ENCODE peak calls at places on chromosome 21, in eight cellular contexts. U, G, M, A, Z, Q, Y and D are unnamed samples.

GRCh38 chr21:41570791-41571355 is 62.9 kb upstream of the TMPRSS2 start:
- DNase-seq in Y (no peak), G (peak), A (no peak), Q (no peak), M (no peak), Z (no peak), U (no peak), D (no peak)

GRCh38 chr21:46172863-46173528 is 11.3 kb downstream of the SPATC1L start:
- DNase-seq in G (peak), A (no peak), Z (peak), U (no peak), Y (no peak), Q (no peak), M (no peak), D (no peak)

GRCh38 chr21:35027558-35028450 is 21.3 kb downstream of the RUNX1 start:
- DNase-seq in A (no peak), U (no peak), Q (no peak), Z (no peak), Y (no peak), M (no peak), G (peak), D (no peak)

GRCh38 chr21:43188712-43189151 is 19.9 kb downstream of the CRYAA start:
- DNase-seq in Y (no peak), Q (peak), G (peak), Z (peak), A (no peak), M (no peak), U (no peak), D (peak)

GRCh38 chr21:31752967-31753366 is 21.0 kb upstream of the SCAF4 start:
- DNase-seq in Q (no peak), Y (no peak), A (no peak), Z (no peak), M (no peak), G (no peak), U (no peak), D (no peak)

GRCh38 chr21:46549650-46550049 is 55.2 kb downstream of the S100B start:
- DNase-seq in G (no peak), U (no peak), M (no peak), A (no peak), Q (no peak), Y (no peak), Z (no peak), D (no peak)

GRCh38 chr21:21003701-21004100 is 5.5 kb downstream of the NCAM2 start:
- DNase-seq in M (no peak), Q (no peak), Z (no peak), G (no peak), A (peak), Y (peak), U (no peak), D (peak)

GRCh38 chr21:39441502-39442475 is 3.8 kb downstream of the LCA5L start:
- DNase-seq in Y (peak), M (peak), A (peak), Z (no peak), G (no peak), Q (no peak), U (peak), D (no peak)

GRCh38 chr21:27817902-27818623 is 851.2 kb upstream of the ADAMTS5 start:
- DNase-seq in G (no peak), Q (no peak), Z (no peak), U (no peak), A (no peak), Y (no peak), M (no peak), D (no peak)

GRCh38 chr21:31346256-31346821 is 2.3 kb upstream of the TIAM1 start:
- DNase-seq in G (no peak), Y (no peak), U (peak), Q (no peak), M (no peak), Z (no peak), A (no peak), D (no peak)

GRCh38 chr21:42118901-42119300 is 47.8 kb downstream of the UMODL1 start:
- DNase-seq in U (no peak), Q (peak), G (no peak), M (no peak), A (peak), Z (no peak), Y (no peak), D (no peak)

GRCh38 chr21:25908495-25908894 is 173.7 kb downstream of the GABPA start:
- DNase-seq in Q (no peak), G (no peak), Z (no peak), U (no peak), M (no peak), Y (no peak), A (no peak), D (no peak)

GRCh38 chr21:42636535-42636914 is 16.9 kb upstream of the PDE9A start:
- DNase-seq in Q (no peak), U (peak), M (no peak), G (no peak), A (peak), Y (no peak), Z (no peak), D (no peak)

GRCh38 chr21:26082549-26082948 is 88.0 kb downstream of the APP start:
- DNase-seq in A (no peak), M (no peak), Y (no peak), Z (no peak), Q (no peak), G (no peak), U (no peak), D (no peak)

GRCh38 chr21:34670220-34670961 is 1.6 kb downstream of the CLIC6 start:
- DNase-seq in Y (no peak), Z (no peak), U (no peak), Q (no peak), M (no peak), A (no peak), G (no peak), D (no peak)

GRCh38 chr21:46622226-46622625 is 13.2 kb upstream of the PRMT2 start:
- DNase-seq in G (no peak), Z (peak), A (no peak), Y (peak), Q (peak), U (no peak), M (no peak), D (no peak)

GRCh38 chr21:34695434-34695833 is 26.6 kb downstream of the CLIC6 start:
- DNase-seq in A (no peak), M (no peak), U (no peak), G (no peak), Q (no peak), Y (no peak), Z (no peak), D (no peak)

GRCh38 chr21:25243809-25244208 is 363.5 kb downstream of the MRPL39 start:
- DNase-seq in Y (no peak), M (no peak), Q (no peak), U (no peak), A (no peak), Z (no peak), G (no peak), D (no peak)

GRCh38 chr21:40531421-40531820 is 315.5 kb downstream of the DSCAM start:
- DNase-seq in M (no peak), G (no peak), Z (no peak), U (peak), Q (no peak), Y (no peak), A (no peak), D (no peak)

GRCh38 chr21:46265736-46266525 is 19.5 kb downstream of the MCM3AP start:
- DNase-seq in A (no peak), G (no peak), M (no peak), Q (no peak), Z (no peak), Y (no peak), U (no peak), D (no peak)

GRCh38 chr21:34027727-34028461 is 45.5 kb upstream of the MRPS6 start:
- DNase-seq in A (no peak), Y (no peak), G (no peak), U (no peak), M (no peak), Q (no peak), Z (no peak), D (no peak)

GRCh38 chr21:41186763-41187536 is 19.0 kb downstream of the BACE2 start:
- DNase-seq in U (no peak), Y (no peak), Q (no peak), G (no peak), M (no peak), A (no peak), Z (no peak), D (peak)

GRCh38 chr21:44065428-44065827 is 41.8 kb upstream of the PWP2 start:
- DNase-seq in Q (no peak), G (peak), A (peak), M (no peak), Y (no peak), Z (peak), U (no peak), D (no peak)

GRCh38 chr21:26057488-26058170 is 112.9 kb downstream of the APP start:
- DNase-seq in G (no peak), Z (no peak), Y (no peak), U (no peak), M (no peak), A (no peak), Q (no peak), D (no peak)

GRCh38 chr21:41961282-41961701 is 7.5 kb upstream of the C2CD2 start:
- DNase-seq in A (peak), Y (peak), M (no peak), Z (no peak), U (no peak), Q (no peak), G (no peak), D (no peak)

GRCh38 chr21:38817371-38818335 is 11.9 kb downstream of the ETS2 start:
- DNase-seq in Y (no peak), Q (no peak), G (no peak), Z (no peak), M (no peak), U (no peak), A (peak), D (no peak)

GRCh38 chr21:46634966-46635323 is 529 bp upstream of the PRMT2 start:
- DNase-seq in Z (no peak), M (no peak), G (no peak), Y (peak), Q (no peak), A (peak), U (peak), D (no peak)

GRCh38 chr21:26758083-26758861 is 86.9 kb downstream of the ADAMTS1 start:
- DNase-seq in Y (no peak), M (no peak), G (no peak), A (no peak), Z (no peak), U (no peak), Q (no peak), D (no peak)

GRCh38 chr21:42556476-42556875 is 42.8 kb downstream of the SLC37A1 start:
- DNase-seq in U (no peak), M (no peak), Q (no peak), G (no peak), Y (no peak), Z (no peak), A (no peak), D (no peak)

GRCh38 chr21:38979271-38980196 is 173.8 kb downstream of the ETS2 start:
- DNase-seq in M (no peak), A (peak), G (no peak), U (no peak), Y (no peak), Q (no peak), Z (no peak), D (no peak)

GRCh38 chr21:26945916-26946315 is 21.0 kb downstream of the ADAMTS5 start:
- DNase-seq in M (no peak), A (no peak), Q (peak), Z (no peak), Y (no peak), U (no peak), G (no peak), D (no peak)

DNA sequence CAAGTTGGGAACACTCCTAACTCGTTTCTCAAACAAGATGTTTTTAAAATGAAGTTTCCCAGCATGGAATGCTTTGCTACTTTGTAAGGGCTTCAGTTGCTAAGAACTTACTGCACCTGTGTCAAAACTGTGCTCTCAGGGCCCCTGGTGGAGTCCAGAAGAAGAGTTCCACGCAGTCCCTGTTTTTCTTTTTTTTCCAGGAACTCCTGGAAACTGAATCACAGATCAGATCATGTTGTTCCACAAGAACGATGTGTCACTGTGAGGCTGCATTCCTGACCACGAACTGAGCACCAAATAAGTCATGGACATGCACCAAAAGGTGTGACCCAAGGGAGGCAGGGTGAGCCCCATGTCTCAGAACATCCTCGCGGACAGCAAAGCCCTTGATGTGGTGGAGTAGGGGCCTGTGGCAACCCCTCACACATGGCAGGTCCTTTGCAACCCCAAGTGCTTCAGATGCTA is 257.2 kb downstream of the KCNJ6 start:
- DNase-seq in A (peak), G (no peak), Q (no peak), Z (no peak), M (peak), Y (peak), U (peak), D (peak)
- TF ChIP-seq CTCF in A (peak), G (no peak), Q (peak), Z (no peak), M (no peak), Y (peak), U (no peak), D (peak)

GRCh38 chr21:14630556-14631069 is 84.5 kb upstream of the SAMSN1 start:
- DNase-seq in Z (no peak), M (no peak), U (no peak), A (no peak), G (no peak), Q (no peak), Y (no peak), D (no peak)
- H3K4me3 ChIP-seq in Z (no peak), M (no peak), U (no peak), A (no peak), G (no peak), Q (no peak), Y (no peak), D (no peak)

GRCh38 chr21:45140346-45140940 is 66.1 kb downstream of the ADARB1 start:
- DNase-seq in A (peak), Y (peak), M (peak), Q (peak), Z (peak), G (no peak), U (peak), D (peak)
- TF ChIP-seq CTCF in A (peak), Y (peak), M (peak), Q (peak), Z (peak), G (no peak), U (peak), D (peak)

GRCh38 chr21:29487154-29487553 is 188.4 kb downstream of the BACH1 start:
- DNase-seq in U (no peak), Y (no peak), M (no peak), A (no peak), Z (no peak), G (no peak), Q (no peak), D (no peak)
- H3K4me3 ChIP-seq in U (no peak), Y (no peak), M (no peak), A (no peak), Z (no peak), G (no peak), Q (no peak), D (no peak)

DNA sequence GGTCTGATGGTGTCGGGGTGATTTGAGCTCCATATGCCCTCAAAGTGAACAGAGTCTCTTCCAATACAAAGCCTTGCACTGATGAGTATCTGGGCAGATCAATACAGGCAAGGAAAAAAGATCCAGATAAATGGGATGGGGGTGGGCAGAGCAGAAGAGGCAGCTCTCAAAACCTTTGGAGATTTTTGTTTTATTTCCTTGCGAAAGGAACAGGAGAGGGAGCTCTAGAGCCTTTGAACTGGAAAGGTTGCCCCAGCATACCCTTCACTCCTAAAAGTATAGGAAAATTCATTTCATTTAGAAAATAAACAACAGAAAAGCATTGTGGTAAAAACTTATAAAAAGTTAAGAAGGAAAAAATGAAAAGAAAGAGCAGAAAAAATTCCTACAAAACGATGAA is 31.4 kb upstream of the OLIG2 start:
- DNase-seq in M (no peak), A (peak), Y (peak), G (no peak), U (no peak), Z (no peak), Q (no peak), D (no peak)
- TF ChIP-seq CTCF in M (peak), A (peak), Y (peak), G (no peak), U (peak), Z (no peak), Q (peak), D (peak)

DNA sequence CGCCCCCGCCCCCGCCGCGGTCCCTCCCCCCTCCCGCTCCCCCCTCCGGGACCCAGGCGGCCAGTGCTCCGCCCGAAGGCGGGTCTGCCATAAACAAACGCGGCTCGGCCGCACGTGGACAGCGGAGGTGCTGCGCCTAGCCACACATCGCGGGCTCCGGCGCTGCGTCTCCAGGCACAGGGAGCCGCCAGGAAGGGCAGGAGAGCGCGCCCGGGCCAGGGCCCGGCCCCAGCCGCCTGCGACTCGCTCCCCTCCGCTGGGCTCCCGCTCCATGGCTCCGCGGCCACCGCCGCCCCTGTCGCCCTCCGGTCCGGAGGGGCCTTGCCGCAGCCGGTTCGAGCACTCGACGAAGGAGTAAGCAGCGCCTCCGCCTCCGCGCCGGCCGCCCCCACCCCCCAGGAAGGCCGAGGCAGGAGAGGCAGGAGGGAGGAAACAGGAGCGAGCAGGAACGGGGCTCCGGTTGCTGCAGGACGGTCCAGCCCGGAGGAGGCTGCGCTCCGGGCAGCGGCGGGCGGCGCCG is at the start of gene SIM2:
- DNase-seq in M (peak), G (no peak), A (peak), U (no peak), Z (no peak), Q (no peak), Y (no peak), D (peak)
- H3K4me3 ChIP-seq in M (peak), G (no peak), A (peak), U (peak), Z (no peak), Q (peak), Y (no peak), D (peak)

DNA sequence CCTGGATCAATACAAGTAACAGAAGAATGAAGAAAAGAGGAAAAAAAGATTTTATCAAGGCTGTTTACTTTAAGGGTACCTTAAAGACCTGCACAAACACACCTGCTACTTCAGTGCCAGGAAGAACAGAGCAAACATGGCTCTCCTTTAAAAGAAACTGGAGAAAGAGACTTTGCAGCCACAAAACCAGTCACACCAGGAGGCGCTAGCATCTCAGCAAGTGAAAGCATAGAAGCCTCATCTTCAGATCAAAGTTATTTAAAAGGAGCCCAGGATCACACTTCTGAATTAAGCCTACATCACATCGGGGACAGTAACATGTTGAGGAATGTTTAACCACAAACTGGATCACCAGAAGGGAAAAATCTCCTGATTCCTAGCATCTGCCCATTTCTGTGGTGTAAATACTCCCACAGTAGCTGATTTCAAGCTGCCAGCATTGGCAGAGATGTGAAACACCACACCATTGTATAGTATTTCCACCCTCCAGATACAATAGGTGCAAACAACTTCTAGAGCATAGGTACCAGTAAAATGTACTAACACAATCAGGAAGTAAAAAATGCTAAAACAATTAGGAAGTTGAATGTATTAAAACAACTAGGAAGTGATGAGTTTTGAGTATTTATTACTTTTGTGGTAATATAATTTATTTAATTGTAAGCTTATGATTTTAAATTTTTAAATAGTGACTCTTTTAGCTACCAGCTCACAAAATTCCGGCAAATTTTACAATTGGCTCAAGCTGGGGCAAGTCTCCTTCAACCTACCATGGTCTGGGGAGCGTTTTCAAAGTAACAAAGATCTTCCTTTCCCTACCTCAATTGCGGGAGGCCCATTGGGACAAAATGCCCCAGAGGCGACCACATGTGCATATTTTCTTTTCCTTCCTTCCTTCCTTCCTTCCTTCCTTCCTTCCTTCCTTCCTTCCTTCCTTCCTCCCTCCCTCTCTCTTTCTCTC is 105.3 kb upstream of the CLDN14 start:
- DNase-seq in Y (no peak), G (no peak), Q (no peak), U (no peak), M (no peak), A (no peak), Z (peak), D (peak)
- TF ChIP-seq CTCF in Y (no peak), G (no peak), Q (no peak), U (no peak), M (no peak), A (no peak), Z (peak), D (peak)

DNA sequence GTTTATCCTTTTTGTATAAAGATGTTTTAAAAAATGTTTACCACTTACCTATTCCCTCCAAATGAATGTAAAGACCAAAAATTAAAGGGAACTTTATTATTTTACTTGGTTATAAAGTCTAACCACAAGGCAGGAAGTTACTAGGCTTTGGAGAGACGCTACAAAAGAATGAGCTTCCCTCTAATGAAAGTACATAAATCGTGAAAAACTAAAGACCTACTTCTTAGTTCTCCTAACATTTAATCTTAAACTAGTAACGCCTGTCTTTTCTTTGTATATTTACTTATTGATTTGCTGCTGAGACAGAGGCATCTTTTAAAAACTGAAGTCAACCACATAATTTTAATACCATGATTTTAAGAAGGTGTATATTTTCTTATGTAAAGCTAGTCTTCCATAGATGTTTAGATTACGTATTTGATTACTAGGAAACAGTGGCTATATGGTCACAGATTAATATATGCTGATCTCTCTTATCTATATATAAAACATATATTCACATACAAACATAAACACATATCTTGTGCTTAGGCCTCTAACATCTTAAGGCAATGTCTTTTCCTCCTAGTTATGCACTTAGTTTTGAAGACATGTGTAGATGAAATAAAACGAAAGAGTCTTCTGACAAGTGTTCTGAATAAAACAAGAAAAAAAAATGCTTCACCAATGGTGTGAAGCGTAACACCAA is 466.9 kb downstream of the USP25 start:
- DNase-seq in G (no peak), A (no peak), Z (no peak), U (no peak), M (no peak), Y (peak), Q (no peak), D (no peak)
- H3K4me3 ChIP-seq in G (no peak), A (no peak), Z (no peak), U (no peak), M (no peak), Y (peak), Q (peak), D (peak)

GRCh38 chr21:14952916-14953315 is 111.9 kb downstream of the NRIP1 start:
- DNase-seq in Y (no peak), A (no peak), G (no peak), U (no peak), Q (no peak), M (no peak), Z (no peak), D (no peak)
- TF ChIP-seq CTCF in Y (no peak), A (peak), G (no peak), U (no peak), Q (no peak), M (no peak), Z (no peak), D (no peak)